ENCODE peak calls at places on chromosomes 6 and 20, in ten cellular contexts. One of them, this sample, is unnamed.

GRCh38 chr20:61994546-61994945 is 71.1 kb downstream of the TAF4 start:
- DNase-seq in NCI-H460: no peak
- DNase-seq in iris pigment epithelial cell: no peak
- DNase-seq in fibroblast of lung: no peak
- DNase-seq in glutamatergic neuron: no peak
- DNase-seq in CD8-positive, alpha-beta T cell: no peak
- DNase-seq in IMR-90: no peak
- DNase-seq in mammary epithelial cell: no peak
- DNase-seq in LHCN-M2: no peak
- DNase-seq in hypothalamus: no peak
- DNase-seq in this sample: no peak

GRCh38 chr6:105357147-105357546 is 45.7 kb downstream of the PREP start:
- DNase-seq in IMR-90: no peak
- DNase-seq in glutamatergic neuron: no peak
- DNase-seq in NCI-H460: no peak
- DNase-seq in CD8-positive, alpha-beta T cell: no peak
- DNase-seq in LHCN-M2: peak
- DNase-seq in iris pigment epithelial cell: no peak
- DNase-seq in mammary epithelial cell: no peak
- DNase-seq in hypothalamus: no peak
- DNase-seq in fibroblast of lung: no peak
- DNase-seq in this sample: no peak

GRCh38 chr6:133368664-133369063 is 127.5 kb downstream of the EYA4 start:
- DNase-seq in NCI-H460: peak
- DNase-seq in hypothalamus: no peak
- DNase-seq in glutamatergic neuron: no peak
- DNase-seq in LHCN-M2: no peak
- DNase-seq in CD8-positive, alpha-beta T cell: no peak
- DNase-seq in mammary epithelial cell: no peak
- DNase-seq in fibroblast of lung: peak
- DNase-seq in IMR-90: peak
- DNase-seq in iris pigment epithelial cell: no peak
- DNase-seq in this sample: no peak

GRCh38 chr20:24098886-24099285 is 110.3 kb upstream of the GGTLC1 start:
- DNase-seq in mammary epithelial cell: peak
- DNase-seq in iris pigment epithelial cell: peak
- DNase-seq in hypothalamus: no peak
- DNase-seq in IMR-90: peak
- DNase-seq in NCI-H460: no peak
- DNase-seq in fibroblast of lung: no peak
- DNase-seq in CD8-positive, alpha-beta T cell: no peak
- DNase-seq in LHCN-M2: no peak
- DNase-seq in glutamatergic neuron: no peak
- DNase-seq in this sample: no peak

GRCh38 chr6:6405997-6406699 is 85.7 kb upstream of the F13A1 start:
- DNase-seq in iris pigment epithelial cell: no peak
- DNase-seq in glutamatergic neuron: no peak
- DNase-seq in LHCN-M2: no peak
- DNase-seq in IMR-90: no peak
- DNase-seq in mammary epithelial cell: no peak
- DNase-seq in fibroblast of lung: no peak
- DNase-seq in NCI-H460: no peak
- DNase-seq in CD8-positive, alpha-beta T cell: no peak
- DNase-seq in hypothalamus: no peak
- DNase-seq in this sample: no peak

GRCh38 chr6:112352607-112353006 is 5.5 kb downstream of the RFPL4B start:
- DNase-seq in fibroblast of lung: no peak
- DNase-seq in iris pigment epithelial cell: no peak
- DNase-seq in NCI-H460: no peak
- DNase-seq in mammary epithelial cell: no peak
- DNase-seq in hypothalamus: no peak
- DNase-seq in LHCN-M2: no peak
- DNase-seq in CD8-positive, alpha-beta T cell: no peak
- DNase-seq in glutamatergic neuron: no peak
- DNase-seq in IMR-90: no peak
- DNase-seq in this sample: no peak

GRCh38 chr6:110609101-110609500 is 132.7 kb upstream of the SLC22A16 start:
- DNase-seq in LHCN-M2: no peak
- DNase-seq in iris pigment epithelial cell: no peak
- DNase-seq in glutamatergic neuron: no peak
- DNase-seq in mammary epithelial cell: no peak
- DNase-seq in fibroblast of lung: peak
- DNase-seq in IMR-90: peak
- DNase-seq in hypothalamus: peak
- DNase-seq in NCI-H460: no peak
- DNase-seq in CD8-positive, alpha-beta T cell: no peak
- DNase-seq in this sample: no peak

GRCh38 chr6:153790048-153790447 is 249.0 kb upstream of the OPRM1 start:
- DNase-seq in IMR-90: peak
- DNase-seq in iris pigment epithelial cell: peak
- DNase-seq in CD8-positive, alpha-beta T cell: no peak
- DNase-seq in fibroblast of lung: peak
- DNase-seq in mammary epithelial cell: peak
- DNase-seq in LHCN-M2: peak
- DNase-seq in NCI-H460: peak
- DNase-seq in hypothalamus: no peak
- DNase-seq in glutamatergic neuron: no peak
- DNase-seq in this sample: no peak

GRCh38 chr6:80335061-80335660 is 228.7 kb downstream of the BCKDHB start:
- DNase-seq in IMR-90: peak
- DNase-seq in fibroblast of lung: peak
- DNase-seq in mammary epithelial cell: no peak
- DNase-seq in glutamatergic neuron: no peak
- DNase-seq in NCI-H460: no peak
- DNase-seq in hypothalamus: no peak
- DNase-seq in iris pigment epithelial cell: no peak
- DNase-seq in LHCN-M2: no peak
- DNase-seq in CD8-positive, alpha-beta T cell: no peak
- DNase-seq in this sample: no peak

GRCh38 chr6:3205913-3206312 is 21.5 kb downstream of the TUBB2B start:
- DNase-seq in mammary epithelial cell: peak
- DNase-seq in NCI-H460: no peak
- DNase-seq in CD8-positive, alpha-beta T cell: no peak
- DNase-seq in iris pigment epithelial cell: peak
- DNase-seq in fibroblast of lung: peak
- DNase-seq in glutamatergic neuron: no peak
- DNase-seq in LHCN-M2: peak
- DNase-seq in IMR-90: peak
- DNase-seq in hypothalamus: no peak
- DNase-seq in this sample: no peak

GRCh38 chr20:39960522-39961420 is 728.3 kb downstream of the MAFB start:
- DNase-seq in IMR-90: no peak
- DNase-seq in NCI-H460: no peak
- DNase-seq in hypothalamus: no peak
- DNase-seq in CD8-positive, alpha-beta T cell: no peak
- DNase-seq in LHCN-M2: peak
- DNase-seq in glutamatergic neuron: peak
- DNase-seq in mammary epithelial cell: no peak
- DNase-seq in iris pigment epithelial cell: no peak
- DNase-seq in fibroblast of lung: no peak
- DNase-seq in this sample: no peak